ENCODE peak calls at places on chromosomes 3 and 15, in four cellular contexts. T is activated CD8-positive, alpha-beta T cell treated with anti-CD3 and anti-CD28 coated beads for 36 hours; M is NCI-H187 treated with DMSO at 0.1 percent for 48 hours; Y is cardiac fibroblast. J is an unnamed sample.
A peak's percentile ranks its signal among the peaks of the same experiment; 100 is the strongest.

GRCh38 chr3:13280856-13281656 is 139.1 kb downstream of the NUP210 start:
- DNase-seq in T (peak; percentile 12), M (no peak), Y (no peak), J (no peak)

GRCh38 chr3:188133219-188133618 is 20.7 kb upstream of the LPP start:
- DNase-seq in T (no peak), M (no peak), Y (peak; percentile 67), J (no peak)

GRCh38 chr3:37887062-37887461 is 25.4 kb downstream of the CTDSPL start:
- DNase-seq in T (no peak), M (no peak), Y (no peak), J (no peak)

GRCh38 chr15:57201578-57201977 is 174.7 kb upstream of the CGNL1 start:
- DNase-seq in T (no peak), M (no peak), Y (no peak), J (no peak)

GRCh38 chr15:92907229-92907628 is 7.1 kb downstream of the CHD2 start:
- DNase-seq in T (no peak), M (no peak), Y (no peak), J (no peak)

GRCh38 chr3:182294256-182294655 is 499.0 kb upstream of the ATP11B start:
- DNase-seq in T (no peak), M (no peak), Y (no peak), J (no peak)

GRCh38 chr15:67840747-67841634 is 1.1 kb upstream of the RNU6-1 start:
- DNase-seq in T (no peak), M (no peak), Y (peak; percentile 48), J (peak; percentile 51)

GRCh38 chr3:160010578-160010977 is 21.9 kb downstream of the IL12A start:
- DNase-seq in T (no peak), M (no peak), Y (no peak), J (no peak)

GRCh38 chr3:139677341-139678155 is at the start of gene NMNAT3:
- DNase-seq in T (peak; percentile 87), M (peak; percentile 58), Y (peak; percentile 55), J (peak; percentile 92)

GRCh38 chr15:66633346-66633745 is 67.5 kb upstream of the LCTL start:
- DNase-seq in T (no peak), M (no peak), Y (no peak), J (no peak)

GRCh38 chr15:51334011-51334426 is 4.4 kb downstream of the CYP19A1 start:
- DNase-seq in T (no peak), M (no peak), Y (peak; percentile 39), J (no peak)

GRCh38 chr15:35690089-35690488 is 144.1 kb upstream of the DPH6 start:
- DNase-seq in T (no peak), M (no peak), Y (no peak), J (no peak)

GRCh38 chr3:193509103-193509965 is 45.4 kb downstream of the ATP13A4 start:
- DNase-seq in T (no peak), M (no peak), Y (no peak), J (no peak)

GRCh38 chr3:17023006-17023664 is 138.4 kb downstream of the PLCL2 start:
- DNase-seq in T (peak; percentile 81), M (no peak), Y (no peak), J (peak; percentile 70)

GRCh38 chr3:139093840-139094239 is 49.1 kb upstream of the PRR23C start:
- DNase-seq in T (no peak), M (no peak), Y (no peak), J (no peak)

J was measured in activated CD4-positive, alpha-beta T cell treated with anti-CD3 and anti-CD28 coated beads for 36 hours.